ENCODE peak calls at places on chromosome 21, in nine cellular contexts. One of them, this sample, is unnamed.
A peak's percentile ranks its signal among the peaks of the same experiment; 100 is the strongest.

GRCh38 chr21:22791986-22792560 is 1793.9 kb downstream of the NCAM2 start:
- DNase-seq in SJSA1: peak; percentile 8
- DNase-seq in H9: no peak
- DNase-seq in MM.1S: peak; percentile 49
- DNase-seq in GM06990: no peak
- DNase-seq in brain microvascular endothelial cell: peak; percentile 24
- DNase-seq in AG04450: peak; percentile 6
- DNase-seq in small intestine: peak; percentile 43
- DNase-seq in HCT116: no peak
- DNase-seq in this sample: no peak

GRCh38 chr21:31198575-31198974 is 145.5 kb downstream of the TIAM1 start:
- DNase-seq in H9: no peak
- DNase-seq in AG04450: peak; percentile 24
- DNase-seq in MM.1S: peak; percentile 62
- DNase-seq in HCT116: peak; percentile 48
- DNase-seq in brain microvascular endothelial cell: peak; percentile 25
- DNase-seq in small intestine: peak; percentile 56
- DNase-seq in SJSA1: peak; percentile 52
- DNase-seq in GM06990: no peak
- DNase-seq in this sample: no peak

GRCh38 chr21:15001773-15002647 is 62.8 kb downstream of the NRIP1 start:
- DNase-seq in MM.1S: no peak
- DNase-seq in AG04450: no peak
- DNase-seq in small intestine: peak; percentile 50
- DNase-seq in SJSA1: no peak
- DNase-seq in HCT116: no peak
- DNase-seq in GM06990: peak; percentile 23
- DNase-seq in brain microvascular endothelial cell: no peak
- DNase-seq in H9: no peak
- DNase-seq in this sample: no peak

GRCh38 chr21:38297193-38297592 is 40.4 kb downstream of the KCNJ15 start:
- DNase-seq in SJSA1: peak; percentile 41
- DNase-seq in AG04450: no peak
- DNase-seq in H9: no peak
- DNase-seq in small intestine: no peak
- DNase-seq in GM06990: no peak
- DNase-seq in HCT116: no peak
- DNase-seq in MM.1S: no peak
- DNase-seq in brain microvascular endothelial cell: peak; percentile 34
- DNase-seq in this sample: no peak

GRCh38 chr21:14900058-14900457 is 164.7 kb downstream of the NRIP1 start:
- DNase-seq in AG04450: no peak
- DNase-seq in H9: no peak
- DNase-seq in small intestine: no peak
- DNase-seq in GM06990: no peak
- DNase-seq in MM.1S: no peak
- DNase-seq in brain microvascular endothelial cell: peak; percentile 59
- DNase-seq in SJSA1: no peak
- DNase-seq in HCT116: no peak
- DNase-seq in this sample: no peak

GRCh38 chr21:14687277-14687642 is 141.1 kb upstream of the SAMSN1 start:
- DNase-seq in H9: no peak
- DNase-seq in HCT116: no peak
- DNase-seq in GM06990: peak; percentile 48
- DNase-seq in AG04450: no peak
- DNase-seq in MM.1S: peak; percentile 50
- DNase-seq in small intestine: no peak
- DNase-seq in brain microvascular endothelial cell: no peak
- DNase-seq in SJSA1: no peak
- DNase-seq in this sample: no peak

GRCh38 chr21:25831300-25831699 is 96.5 kb downstream of the GABPA start:
- DNase-seq in small intestine: peak; percentile 1
- DNase-seq in AG04450: no peak
- DNase-seq in HCT116: no peak
- DNase-seq in GM06990: no peak
- DNase-seq in brain microvascular endothelial cell: no peak
- DNase-seq in MM.1S: no peak
- DNase-seq in H9: no peak
- DNase-seq in SJSA1: no peak
- DNase-seq in this sample: no peak

GRCh38 chr21:38416791-38417190 is 81.5 kb downstream of the ERG start:
- DNase-seq in AG04450: no peak
- DNase-seq in MM.1S: no peak
- DNase-seq in SJSA1: no peak
- DNase-seq in GM06990: no peak
- DNase-seq in H9: no peak
- DNase-seq in brain microvascular endothelial cell: no peak
- DNase-seq in HCT116: no peak
- DNase-seq in small intestine: no peak
- DNase-seq in this sample: no peak

GRCh38 chr21:21101911-21102310 is 103.7 kb downstream of the NCAM2 start:
- DNase-seq in AG04450: peak; percentile 43
- DNase-seq in SJSA1: no peak
- DNase-seq in small intestine: no peak
- DNase-seq in MM.1S: peak; percentile 46
- DNase-seq in H9: peak; percentile 46
- DNase-seq in brain microvascular endothelial cell: peak; percentile 2
- DNase-seq in HCT116: no peak
- DNase-seq in GM06990: no peak
- DNase-seq in this sample: no peak

GRCh38 chr21:38788275-38788911 is 17.3 kb upstream of the ETS2 start:
- DNase-seq in brain microvascular endothelial cell: no peak
- DNase-seq in H9: no peak
- DNase-seq in SJSA1: peak; percentile 16
- DNase-seq in GM06990: no peak
- DNase-seq in AG04450: no peak
- DNase-seq in MM.1S: no peak
- DNase-seq in small intestine: no peak
- DNase-seq in HCT116: no peak
- DNase-seq in this sample: no peak

GRCh38 chr21:14712121-14712520 is 166.0 kb upstream of the SAMSN1 start:
- DNase-seq in brain microvascular endothelial cell: peak; percentile 63
- DNase-seq in GM06990: no peak
- DNase-seq in HCT116: no peak
- DNase-seq in SJSA1: no peak
- DNase-seq in AG04450: no peak
- DNase-seq in H9: no peak
- DNase-seq in small intestine: no peak
- DNase-seq in MM.1S: no peak
- DNase-seq in this sample: no peak

GRCh38 chr21:44596068-44596725 is 3.9 kb upstream of the KRTAP10-6 start:
- DNase-seq in SJSA1: no peak
- DNase-seq in AG04450: no peak
- DNase-seq in H9: peak; percentile 23
- DNase-seq in GM06990: no peak
- DNase-seq in small intestine: no peak
- DNase-seq in MM.1S: no peak
- DNase-seq in brain microvascular endothelial cell: no peak
- DNase-seq in HCT116: no peak
- DNase-seq in this sample: no peak
- H3K27me3 ChIP-seq in SJSA1: peaks cover 10% of the 10 kb centered on the region
- H3K27me3 ChIP-seq in AG04450: peaks cover 14% of the 10 kb centered on the region
- H3K27me3 ChIP-seq in H9: no peaks in the 10 kb centered on the region
- H3K27me3 ChIP-seq in GM06990: no peaks in the 10 kb centered on the region
- H3K27me3 ChIP-seq in small intestine: peaks cover 6% of the 10 kb centered on the region
- H3K27me3 ChIP-seq in MM.1S: peaks cover 85% of the 10 kb centered on the region
- H3K27me3 ChIP-seq in brain microvascular endothelial cell: peaks cover 13% of the 10 kb centered on the region
- H3K27me3 ChIP-seq in HCT116: no peaks in the 10 kb centered on the region
- H3K27me3 ChIP-seq in this sample: no peaks in the 10 kb centered on the region

DNA sequence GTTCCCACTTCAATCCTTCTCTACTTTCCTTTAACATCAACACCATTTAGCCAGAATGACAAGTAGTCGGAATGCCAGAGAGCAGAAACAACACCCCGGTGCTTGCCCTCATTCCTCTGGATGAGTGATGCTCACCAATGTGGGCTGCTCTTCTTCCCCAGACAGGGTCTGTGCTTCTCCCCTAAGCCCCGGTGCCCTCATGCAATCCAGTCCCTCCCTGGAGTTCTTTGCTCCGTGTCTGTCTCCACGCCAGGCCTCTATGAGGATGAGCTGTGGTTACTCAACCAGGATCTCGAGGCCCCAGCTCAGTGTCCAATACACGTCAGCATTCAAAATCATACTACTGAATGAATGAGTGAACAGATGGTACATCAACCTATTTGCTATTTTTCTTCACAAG is 29.7 kb upstream of the PDE9A start:
- DNase-seq in MM.1S: no peak
- DNase-seq in H9: no peak
- DNase-seq in HCT116: no peak
- DNase-seq in SJSA1: no peak
- DNase-seq in GM06990: no peak
- DNase-seq in brain microvascular endothelial cell: no peak
- DNase-seq in small intestine: no peak
- DNase-seq in AG04450: no peak
- DNase-seq in this sample: no peak
- H3K27me3 ChIP-seq in MM.1S: peaks cover 98% of the 10 kb centered on the region
- H3K27me3 ChIP-seq in H9: no peaks in the 10 kb centered on the region
- H3K27me3 ChIP-seq in HCT116: no peaks in the 10 kb centered on the region
- H3K27me3 ChIP-seq in SJSA1: peaks cover 6% of the 10 kb centered on the region
- H3K27me3 ChIP-seq in GM06990: no peaks in the 10 kb centered on the region
- H3K27me3 ChIP-seq in brain microvascular endothelial cell: peaks cover 4% of the 10 kb centered on the region
- H3K27me3 ChIP-seq in small intestine: no peaks in the 10 kb centered on the region
- H3K27me3 ChIP-seq in AG04450: no peaks in the 10 kb centered on the region
- H3K27me3 ChIP-seq in this sample: no peaks in the 10 kb centered on the region

GRCh38 chr21:33026299-33026858 is 644 bp downstream of the OLIG2 start:
- DNase-seq in brain microvascular endothelial cell: no peak
- DNase-seq in H9: no peak
- DNase-seq in MM.1S: no peak
- DNase-seq in GM06990: no peak
- DNase-seq in SJSA1: no peak
- DNase-seq in HCT116: no peak
- DNase-seq in small intestine: no peak
- DNase-seq in AG04450: no peak
- DNase-seq in this sample: no peak
- H3K27me3 ChIP-seq in brain microvascular endothelial cell: peaks cover 100% of the 10 kb centered on the region
- H3K27me3 ChIP-seq in H9: peaks cover 92% of the 10 kb centered on the region
- H3K27me3 ChIP-seq in MM.1S: peaks cover 74% of the 10 kb centered on the region
- H3K27me3 ChIP-seq in GM06990: peaks cover 3% of the 10 kb centered on the region
- H3K27me3 ChIP-seq in SJSA1: peaks cover 100% of the 10 kb centered on the region
- H3K27me3 ChIP-seq in HCT116: peaks cover 12% of the 10 kb centered on the region
- H3K27me3 ChIP-seq in small intestine: peaks cover 20% of the 10 kb centered on the region
- H3K27me3 ChIP-seq in AG04450: peaks cover 96% of the 10 kb centered on the region
- H3K27me3 ChIP-seq in this sample: peaks cover 45% of the 10 kb centered on the region

DNA sequence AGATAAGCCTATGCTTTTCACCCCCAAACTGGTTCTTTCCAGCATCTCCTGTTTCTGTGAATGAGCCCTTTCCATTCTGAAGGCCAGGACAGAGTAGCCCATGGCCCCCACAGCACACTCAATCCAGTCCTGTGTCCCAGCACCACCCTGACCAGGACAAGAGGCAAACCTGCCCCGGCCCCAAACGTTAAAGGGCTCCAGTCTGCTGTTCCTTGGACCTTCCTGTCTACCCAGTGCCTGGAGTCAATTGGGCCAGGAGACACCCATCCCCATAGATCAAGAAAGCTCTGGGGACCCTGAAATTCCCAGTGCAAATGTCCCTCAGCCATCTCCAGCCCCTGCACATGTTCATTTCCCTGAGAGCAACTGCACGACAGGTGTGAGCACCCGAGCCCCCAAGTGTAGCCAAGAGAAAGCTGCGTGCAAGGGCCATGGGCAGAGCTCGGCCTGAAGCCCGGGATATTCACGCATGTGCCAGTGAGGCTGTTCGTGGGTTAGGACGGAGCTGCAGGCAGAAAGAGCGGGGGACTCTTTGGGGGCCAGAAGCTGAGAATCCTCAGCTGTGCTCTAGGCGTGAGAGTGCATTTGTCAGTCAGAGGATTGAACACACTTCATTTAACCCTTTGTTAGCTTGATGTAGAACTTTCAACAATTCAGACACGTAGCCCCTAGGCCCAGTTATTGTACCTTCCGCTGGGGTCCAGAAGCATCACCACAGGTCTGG is 4.2 kb upstream of the RIPK4 start:
- DNase-seq in AG04450: no peak
- DNase-seq in GM06990: no peak
- DNase-seq in H9: no peak
- DNase-seq in MM.1S: no peak
- DNase-seq in HCT116: no peak
- DNase-seq in SJSA1: no peak
- DNase-seq in brain microvascular endothelial cell: no peak
- DNase-seq in small intestine: no peak
- DNase-seq in this sample: no peak
- H3K27me3 ChIP-seq in AG04450: peaks cover 86% of the 10 kb centered on the region
- H3K27me3 ChIP-seq in GM06990: peaks cover 2% of the 10 kb centered on the region
- H3K27me3 ChIP-seq in H9: peaks cover 39% of the 10 kb centered on the region
- H3K27me3 ChIP-seq in MM.1S: peaks cover 94% of the 10 kb centered on the region
- H3K27me3 ChIP-seq in HCT116: peaks cover 53% of the 10 kb centered on the region
- H3K27me3 ChIP-seq in SJSA1: no peaks in the 10 kb centered on the region
- H3K27me3 ChIP-seq in brain microvascular endothelial cell: peaks cover 19% of the 10 kb centered on the region
- H3K27me3 ChIP-seq in small intestine: no peaks in the 10 kb centered on the region
- H3K27me3 ChIP-seq in this sample: peaks cover 12% of the 10 kb centered on the region

GRCh38 chr21:34745557-34746255 is 76.9 kb downstream of the CLIC6 start:
- DNase-seq in GM06990: peak; percentile 40
- DNase-seq in HCT116: peak; percentile 77
- DNase-seq in brain microvascular endothelial cell: peak; percentile 80
- DNase-seq in AG04450: peak; percentile 73
- DNase-seq in MM.1S: peak; percentile 83
- DNase-seq in SJSA1: peak; percentile 80
- DNase-seq in small intestine: peak; percentile 76
- DNase-seq in H9: peak; percentile 86
- DNase-seq in this sample: peak; percentile 65
- H3K27me3 ChIP-seq in GM06990: no peaks in the 10 kb centered on the region
- H3K27me3 ChIP-seq in HCT116: no peaks in the 10 kb centered on the region
- H3K27me3 ChIP-seq in brain microvascular endothelial cell: no peaks in the 10 kb centered on the region
- H3K27me3 ChIP-seq in AG04450: peaks cover 6% of the 10 kb centered on the region
- H3K27me3 ChIP-seq in MM.1S: no peaks in the 10 kb centered on the region
- H3K27me3 ChIP-seq in SJSA1: no peaks in the 10 kb centered on the region
- H3K27me3 ChIP-seq in small intestine: no peaks in the 10 kb centered on the region
- H3K27me3 ChIP-seq in H9: no peaks in the 10 kb centered on the region
- H3K27me3 ChIP-seq in this sample: no peaks in the 10 kb centered on the region

DNA sequence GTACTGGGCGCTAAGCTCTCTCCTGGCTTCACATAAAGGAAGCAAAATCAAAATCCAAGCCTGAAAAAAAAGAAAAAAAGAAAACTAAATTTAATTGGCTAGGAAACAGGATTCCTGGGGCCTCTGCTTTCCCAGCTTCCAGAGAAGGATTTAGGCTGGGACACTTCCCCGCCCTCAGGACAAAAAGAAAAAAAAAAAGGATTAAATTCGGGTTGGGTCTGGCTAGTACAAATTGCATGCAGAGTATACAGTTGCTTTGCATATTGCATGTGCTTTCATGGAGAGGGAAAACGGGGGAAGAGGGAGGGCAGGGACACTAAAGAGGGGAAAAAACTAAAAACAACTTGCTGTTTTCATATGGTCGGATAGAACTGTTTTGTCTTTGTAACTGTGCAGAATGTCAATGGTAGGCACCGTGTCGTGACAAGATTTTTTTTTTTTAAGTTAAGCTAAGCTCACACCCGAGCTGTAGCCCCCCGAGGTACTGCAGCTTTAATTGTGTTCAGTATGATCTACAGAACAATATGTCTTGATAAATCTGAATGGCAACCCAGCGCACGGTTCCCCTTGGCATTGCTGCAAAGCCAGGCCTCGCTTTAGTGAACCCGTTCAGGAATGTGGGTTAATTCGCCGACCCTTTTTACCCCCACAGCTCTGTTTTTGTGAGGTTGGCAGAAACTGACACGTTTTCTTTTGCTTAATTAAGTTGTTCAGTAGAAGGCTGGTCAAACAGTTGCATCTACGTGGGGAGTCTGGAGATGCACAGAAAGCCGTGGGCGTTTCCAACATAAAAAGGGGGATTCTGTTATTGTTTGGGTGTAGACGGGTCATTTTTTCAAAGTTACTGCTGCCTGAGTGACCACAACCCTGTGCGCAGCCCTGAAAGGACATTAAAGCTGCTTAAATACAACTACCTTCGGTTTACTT is 43.0 kb downstream of the OLIG1 start:
- DNase-seq in H9: no peak
- DNase-seq in brain microvascular endothelial cell: no peak
- DNase-seq in MM.1S: no peak
- DNase-seq in GM06990: no peak
- DNase-seq in HCT116: no peak
- DNase-seq in small intestine: no peak
- DNase-seq in AG04450: no peak
- DNase-seq in SJSA1: no peak
- DNase-seq in this sample: no peak
- H3K27me3 ChIP-seq in H9: peaks cover 2% of the 10 kb centered on the region
- H3K27me3 ChIP-seq in brain microvascular endothelial cell: peaks cover 80% of the 10 kb centered on the region
- H3K27me3 ChIP-seq in MM.1S: peaks cover 29% of the 10 kb centered on the region
- H3K27me3 ChIP-seq in GM06990: peaks cover 1% of the 10 kb centered on the region
- H3K27me3 ChIP-seq in HCT116: peaks cover 34% of the 10 kb centered on the region
- H3K27me3 ChIP-seq in small intestine: no peaks in the 10 kb centered on the region
- H3K27me3 ChIP-seq in AG04450: peaks cover 75% of the 10 kb centered on the region
- H3K27me3 ChIP-seq in SJSA1: peaks cover 91% of the 10 kb centered on the region
- H3K27me3 ChIP-seq in this sample: peaks cover 3% of the 10 kb centered on the region

This sample was measured in naive thymus-derived CD4-positive, alpha-beta T cell.